ENCODE peak calls at places on chromosome 12, in eight cellular contexts. N is transverse colon, Y is epithelial cell of esophagus, B is AG09319, A is stomach, D is AG09309, F is Calu3, I is mesothelial cell of epicardium. Q is an unnamed sample.

GRCh38 chr12:188910-189621 is 24.9 kb downstream of the SLC6A12 start:
- DNase-seq in N (peak; percentile 59), Y (peak; percentile 36), B (no peak), A (peak; percentile 57), D (no peak), F (peak; percentile 52), I (peak; percentile 62), Q (peak; percentile 80)

GRCh38 chr12:19462441-19462840 is 23.1 kb downstream of the AEBP2 start:
- DNase-seq in N (no peak), Y (no peak), B (no peak), A (no peak), D (no peak), F (no peak), I (no peak), Q (no peak)

GRCh38 chr12:26406391-26406790 is 211.0 kb downstream of the SSPN start:
- DNase-seq in N (no peak), Y (no peak), B (no peak), A (no peak), D (no peak), F (no peak), I (no peak), Q (no peak)

GRCh38 chr12:12372946-12373722 is 16.3 kb downstream of the BORCS5 start:
- DNase-seq in N (no peak), Y (no peak), B (no peak), A (no peak), D (no peak), F (no peak), I (no peak), Q (no peak)

GRCh38 chr12:49720214-49720613 is 13.0 kb upstream of the FMNL3 start:
- DNase-seq in N (no peak), Y (no peak), B (no peak), A (no peak), D (no peak), F (no peak), I (no peak), Q (no peak)

GRCh38 chr12:3045989-3046388 is 31.2 kb upstream of the TSPAN9 start:
- DNase-seq in N (no peak), Y (no peak), B (no peak), A (no peak), D (no peak), F (no peak), I (no peak), Q (no peak)

GRCh38 chr12:19739195-19739776 is 300.0 kb downstream of the AEBP2 start:
- DNase-seq in N (peak; percentile 16), Y (peak; percentile 64), B (peak; percentile 44), A (no peak), D (peak; percentile 42), F (peak; percentile 51), I (no peak), Q (peak; percentile 37)

GRCh38 chr12:114215766-114216165 is 190.2 kb downstream of the TBX5 start:
- DNase-seq in N (no peak), Y (no peak), B (no peak), A (no peak), D (no peak), F (no peak), I (no peak), Q (no peak)

GRCh38 chr12:121786441-121786825 is 7.1 kb downstream of the RHOF start:
- DNase-seq in N (peak; percentile 88), Y (peak; percentile 100), B (no peak), A (peak; percentile 85), D (peak; percentile 67), F (peak; percentile 96), I (no peak), Q (no peak)

GRCh38 chr12:48969847-48970701 is 1.5 kb downstream of the WNT10B start:
- DNase-seq in N (no peak), Y (no peak), B (no peak), A (no peak), D (no peak), F (no peak), I (no peak), Q (no peak)

GRCh38 chr12:22283508-22283907 is 51.0 kb downstream of the ST8SIA1 start:
- DNase-seq in N (no peak), Y (no peak), B (no peak), A (no peak), D (no peak), F (no peak), I (no peak), Q (no peak)
- TF ChIP-seq CTCF in N (no peak), Y (peak; percentile 10), B (no peak), A (no peak), D (no peak), F (no peak), I (peak; percentile 30), Q (no peak)

GRCh38 chr12:93839076-93839475 is 161.9 kb downstream of the CRADD start:
- DNase-seq in N (no peak), Y (no peak), B (no peak), A (no peak), D (no peak), F (no peak), I (no peak), Q (no peak)
- TF ChIP-seq CTCF in N (no peak), Y (no peak), B (no peak), A (no peak), D (no peak), F (no peak), I (no peak), Q (no peak)

GRCh38 chr12:106773945-106774807 is at the start of gene RIC8B:
- DNase-seq in N (peak; percentile 96), Y (peak; percentile 99), B (peak; percentile 95), A (peak; percentile 95), D (peak; percentile 97), F (peak; percentile 98), I (peak; percentile 95), Q (peak; percentile 90)
- TF ChIP-seq CTCF in N (no peak), Y (peak; percentile 4), B (no peak), A (peak; percentile 8), D (no peak), F (no peak), I (no peak), Q (peak; percentile 21)

GRCh38 chr12:53160000-53160399 is 20.5 kb upstream of the ZNF740 start:
- DNase-seq in N (no peak), Y (no peak), B (no peak), A (no peak), D (no peak), F (no peak), I (no peak), Q (no peak)
- TF ChIP-seq CTCF in N (no peak), Y (no peak), B (no peak), A (no peak), D (no peak), F (no peak), I (no peak), Q (no peak)

GRCh38 chr12:70456953-70457352 is 90.9 kb downstream of the KCNMB4 start:
- DNase-seq in N (no peak), Y (no peak), B (no peak), A (no peak), D (no peak), F (no peak), I (no peak), Q (no peak)
- TF ChIP-seq CTCF in N (no peak), Y (no peak), B (no peak), A (no peak), D (no peak), F (no peak), I (no peak), Q (no peak)

DNA sequence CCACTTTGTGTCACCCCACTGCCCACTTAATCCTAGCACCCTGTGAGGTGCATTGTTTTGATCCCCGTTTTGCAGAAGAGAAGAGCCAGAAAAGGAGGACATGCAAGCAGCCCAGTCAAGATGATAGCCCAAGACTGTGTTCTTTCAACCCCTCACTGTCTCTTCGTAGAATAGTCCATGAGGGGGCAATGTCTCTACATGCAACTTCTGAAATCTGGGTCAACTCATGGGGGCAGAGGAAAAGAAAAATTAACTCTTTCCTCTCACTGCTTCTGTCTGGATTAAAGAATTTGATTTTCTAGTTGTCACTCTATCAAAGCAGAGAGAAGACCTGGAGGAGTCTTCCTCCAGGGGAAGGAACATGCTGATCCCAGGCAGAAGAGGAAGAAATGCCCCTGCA is 229.6 kb upstream of the NOS1 start:
- DNase-seq in N (no peak), Y (no peak), B (no peak), A (no peak), D (no peak), F (no peak), I (no peak), Q (no peak)
- TF ChIP-seq CTCF in N (no peak), Y (no peak), B (no peak), A (no peak), D (peak; percentile 20), F (no peak), I (no peak), Q (no peak)

GRCh38 chr12:53952335-53952694 is 2.4 kb upstream of the HOXC12 start:
- DNase-seq in N (no peak), Y (peak; percentile 8), B (no peak), A (no peak), D (no peak), F (no peak), I (no peak), Q (no peak)

GRCh38 chr12:53950441-53950781 is 4.3 kb upstream of the HOXC12 start:
- DNase-seq in N (no peak), Y (peak; percentile 14), B (no peak), A (no peak), D (no peak), F (no peak), I (no peak), Q (no peak)

GRCh38 chr12:53949631-53950440 is 4.9 kb upstream of the HOXC12 start:
- DNase-seq in N (no peak), Y (no peak), B (no peak), A (no peak), D (no peak), F (no peak), I (no peak), Q (no peak)

GRCh38 chr12:53951577-53952334 is 2.9 kb upstream of the HOXC12 start:
- DNase-seq in N (no peak), Y (no peak), B (no peak), A (no peak), D (no peak), F (no peak), I (no peak), Q (no peak)

GRCh38 chr12:53950789-53951576 is 3.7 kb upstream of the HOXC12 start:
- DNase-seq in N (no peak), Y (no peak), B (no peak), A (no peak), D (no peak), F (no peak), I (no peak), Q (no peak)
- TF ChIP-seq CTCF in N (no peak), Y (no peak), B (no peak), A (no peak), D (no peak), F (no peak), I (no peak), Q (no peak)

Q was measured in progenitor cell of endocrine pancreas.